ENCODE peak calls at places on chromosomes 4 and X, in nine cellular contexts. C, N, L, X, E, A, I, W and D are unnamed samples.

GRCh38 chr4:147597561-147597960 is 19.6 kb upstream of the TMEM184C start:
- DNase-seq in C (no peak), N (no peak), L (no peak), X (no peak), E (no peak), A (no peak), I (no peak), W (no peak), D (no peak)

GRCh38 chrX:97909245-97909644 is 1025.5 kb downstream of the RPA4 start:
- DNase-seq in C (peak; percentile 41), N (no peak), L (no peak), X (no peak), E (no peak), A (no peak), I (peak; percentile 79), W (no peak), D (peak; percentile 92)

GRCh38 chr4:156961241-156962068 is 10.1 kb downstream of the PDGFC start:
- DNase-seq in C (no peak), N (no peak), L (no peak), X (no peak), E (no peak), A (no peak), I (no peak), W (no peak), D (no peak)

GRCh38 chr4:6362896-6363295 is 93.2 kb downstream of the WFS1 start:
- DNase-seq in C (peak; percentile 40), N (peak; percentile 18), L (peak; percentile 27), X (peak; percentile 5), E (peak; percentile 85), A (peak; percentile 49), I (peak; percentile 22), W (peak; percentile 78), D (peak; percentile 61)

GRCh38 chrX:119726900-119727555 is 31.4 kb upstream of the SOWAHD start:
- DNase-seq in C (peak; percentile 54), N (peak; percentile 34), L (no peak), X (no peak), E (no peak), A (peak; percentile 46), I (no peak), W (no peak), D (peak; percentile 37)

GRCh38 chr4:8516996-8517550 is 63.1 kb upstream of the GPR78 start:
- DNase-seq in C (no peak), N (no peak), L (no peak), X (no peak), E (no peak), A (peak; percentile 51), I (no peak), W (no peak), D (no peak)

GRCh38 chr4:87465739-87466366 is 43.5 kb downstream of the NUDT9 start:
- DNase-seq in C (peak; percentile 48), N (peak; percentile 17), L (peak; percentile 69), X (peak; percentile 53), E (peak; percentile 47), A (peak; percentile 70), I (peak; percentile 62), W (peak; percentile 72), D (peak; percentile 80)

GRCh38 chr4:151690884-151691283 is 69.9 kb downstream of the GATB start:
- DNase-seq in C (no peak), N (no peak), L (no peak), X (no peak), E (no peak), A (peak; percentile 70), I (no peak), W (no peak), D (no peak)

GRCh38 chr4:57305836-57306235 is 195.7 kb upstream of the IGFBP7 start:
- DNase-seq in C (no peak), N (no peak), L (no peak), X (no peak), E (no peak), A (no peak), I (no peak), W (no peak), D (no peak)

GRCh38 chrX:122943918-122944317 is 240.2 kb upstream of the GRIA3 start:
- DNase-seq in C (no peak), N (peak; percentile 81), L (no peak), X (no peak), E (no peak), A (peak; percentile 26), I (no peak), W (no peak), D (no peak)

GRCh38 chrX:154002215-154002719 is 17.4 kb downstream of the IRAK1 start:
- DNase-seq in C (peak; percentile 67), N (no peak), L (peak; percentile 61), X (no peak), E (peak; percentile 30), A (peak; percentile 92), I (no peak), W (peak; percentile 30), D (peak; percentile 71)

DNA sequence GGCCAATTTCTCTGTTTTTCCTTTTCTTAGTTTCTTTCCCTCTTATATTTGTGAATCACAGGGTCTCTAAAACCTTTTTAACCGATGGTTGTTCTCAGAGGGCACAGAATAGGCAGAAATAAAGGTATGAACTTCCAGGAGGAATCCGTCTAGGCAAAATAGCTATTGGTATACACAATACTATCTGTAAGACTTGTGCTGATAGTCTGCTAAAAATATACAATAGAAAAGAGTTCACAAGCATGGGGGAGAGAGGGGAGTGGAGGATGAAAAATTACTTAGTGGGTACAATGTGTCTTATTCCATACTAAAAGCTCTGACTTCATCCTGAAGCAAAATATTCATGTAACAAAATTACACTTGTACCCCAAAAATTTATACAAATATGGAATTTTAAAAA is 30.2 kb downstream of the ANTXR2 start:
- DNase-seq in C (no peak), N (no peak), L (no peak), X (no peak), E (no peak), A (no peak), I (no peak), W (no peak), D (no peak)
- H3K4me1 ChIP-seq in C (no peaks in the 10 kb centered on the region), N (no peaks in the 10 kb centered on the region), L (peaks cover 2% of the 10 kb centered on the region), X (peaks cover 5% of the 10 kb centered on the region), E (no peaks in the 10 kb centered on the region), A (peaks cover 25% of the 10 kb centered on the region), I (no peaks in the 10 kb centered on the region), W (no peaks in the 10 kb centered on the region), D (no peaks in the 10 kb centered on the region)

GRCh38 chr4:48854395-48854683 is 23.5 kb downstream of the OCIAD1 start:
- DNase-seq in C (no peak), N (no peak), L (no peak), X (no peak), E (no peak), A (no peak), I (no peak), W (no peak), D (no peak)
- H3K36me3 ChIP-seq in C (peaks cover 11% of the 10 kb centered on the region), N (peaks cover 30% of the 10 kb centered on the region), L (peaks cover 24% of the 10 kb centered on the region), X (peaks cover 18% of the 10 kb centered on the region), E (peaks cover 33% of the 10 kb centered on the region), A (peaks cover 24% of the 10 kb centered on the region), I (peaks cover 86% of the 10 kb centered on the region), W (peaks cover 40% of the 10 kb centered on the region), D (peaks cover 60% of the 10 kb centered on the region)

DNA sequence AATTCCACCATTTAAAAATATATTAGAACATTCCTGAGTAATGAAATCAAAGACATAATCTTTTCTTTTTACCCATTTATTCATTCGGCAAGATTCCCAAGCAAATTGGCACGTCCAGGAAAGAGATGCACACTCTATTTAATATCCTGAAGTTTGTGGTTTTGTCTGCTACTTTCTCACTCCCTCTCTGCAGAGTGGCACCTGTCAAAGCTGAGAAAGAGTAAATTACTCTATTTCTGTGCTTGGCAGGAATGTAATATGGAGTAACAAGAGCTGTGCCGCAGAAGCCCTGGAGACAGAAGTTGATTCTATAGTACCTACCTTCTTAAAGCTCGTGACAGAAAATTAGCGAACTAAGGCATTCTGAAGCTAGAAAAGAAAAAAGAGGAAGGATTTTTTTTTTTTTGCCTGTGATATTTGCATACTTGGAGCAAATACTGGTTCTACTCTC is 5.5 kb downstream of the GSTCD start:
- DNase-seq in C (peak; percentile 50), N (peak; percentile 32), L (no peak), X (no peak), E (no peak), A (peak; percentile 39), I (peak; percentile 52), W (no peak), D (peak; percentile 94)
- H2AFZ ChIP-seq in C (peak overlapping the region; percentile 35), N (no peak overlapping the region), L (no peak overlapping the region), X (no peak overlapping the region), E (no peak overlapping the region), A (peak overlapping the region; percentile 34), I (no peak overlapping the region), W (no peak overlapping the region), D (no peak overlapping the region)

GRCh38 chr4:168502886-168503285 is 6.0 kb downstream of the PALLD start:
- DNase-seq in C (no peak), N (no peak), L (peak; percentile 33), X (no peak), E (no peak), A (no peak), I (no peak), W (no peak), D (no peak)

GRCh38 chr4:168505996-168506395 is 9.1 kb downstream of the PALLD start:
- DNase-seq in C (no peak), N (no peak), L (no peak), X (no peak), E (no peak), A (no peak), I (no peak), W (no peak), D (no peak)

GRCh38 chr4:168504526-168504925 is 7.7 kb downstream of the PALLD start:
- DNase-seq in C (no peak), N (no peak), L (no peak), X (no peak), E (no peak), A (no peak), I (no peak), W (no peak), D (no peak)

GRCh38 chr4:168501407-168501806 is 4.6 kb downstream of the PALLD start:
- DNase-seq in C (no peak), N (no peak), L (no peak), X (no peak), E (no peak), A (no peak), I (no peak), W (no peak), D (no peak)

GRCh38 chr4:168503652-168504362 is 7.0 kb downstream of the PALLD start:
- DNase-seq in C (no peak), N (no peak), L (no peak), X (peak; percentile 43), E (no peak), A (no peak), I (no peak), W (no peak), D (no peak)
- H3K4me1 ChIP-seq in C (no peaks in the 10 kb centered on the region), N (no peaks in the 10 kb centered on the region), L (no peaks in the 10 kb centered on the region), X (peaks cover 5% of the 10 kb centered on the region), E (no peaks in the 10 kb centered on the region), A (no peaks in the 10 kb centered on the region), I (no peaks in the 10 kb centered on the region), W (peaks cover 9% of the 10 kb centered on the region), D (no peaks in the 10 kb centered on the region)